ENCODE peak calls at places on chromosomes 13 and 19, in ten cellular contexts. One of them, this sample, is unnamed.

GRCh38 chr19:31491246-31491645 is 142.0 kb upstream of the TSHZ3 start:
- DNase-seq in activated T-cell treated with anti-CD3 and anti-CD28 coated beads for 1 hour: no peak
- DNase-seq in neural progenitor cell: no peak
- DNase-seq in stimulated activated CD8-positive, alpha-beta memory T cell treated with anti-CD3 and anti-CD28 coated beads, Interleukin-7, amount 100 ng/mL, for 1 hour: no peak
- DNase-seq in mesothelial cell of epicardium: no peak
- DNase-seq in activated CD8-positive, alpha-beta memory T cell treated with anti-CD3 and anti-CD28 coated beads for 48 hours: no peak
- DNase-seq in endothelial cell: no peak
- DNase-seq in stimulated activated CD4-positive, alpha-beta T cell treated with anti-CD3 and anti-CD28 coated beads, Interleukin-2, amount 100 ng/mL, for 48 hours: no peak
- DNase-seq in foreskin fibroblast: no peak
- DNase-seq in AML-193: no peak
- DNase-seq in this sample: no peak

GRCh38 chr13:113023217-113023597 is 54.2 kb downstream of the MCF2L start:
- DNase-seq in AML-193: no peak
- DNase-seq in stimulated activated CD4-positive, alpha-beta T cell treated with anti-CD3 and anti-CD28 coated beads, Interleukin-2, amount 100 ng/mL, for 48 hours: no peak
- DNase-seq in stimulated activated CD8-positive, alpha-beta memory T cell treated with anti-CD3 and anti-CD28 coated beads, Interleukin-7, amount 100 ng/mL, for 1 hour: no peak
- DNase-seq in endothelial cell: no peak
- DNase-seq in activated T-cell treated with anti-CD3 and anti-CD28 coated beads for 1 hour: no peak
- DNase-seq in foreskin fibroblast: no peak
- DNase-seq in mesothelial cell of epicardium: no peak
- DNase-seq in neural progenitor cell: no peak
- DNase-seq in activated CD8-positive, alpha-beta memory T cell treated with anti-CD3 and anti-CD28 coated beads for 48 hours: no peak
- DNase-seq in this sample: no peak

GRCh38 chr19:23823952-23824389 is 65.3 kb upstream of the ZNF681 start:
- DNase-seq in endothelial cell: peak; percentile 31
- DNase-seq in foreskin fibroblast: no peak
- DNase-seq in activated T-cell treated with anti-CD3 and anti-CD28 coated beads for 1 hour: no peak
- DNase-seq in stimulated activated CD8-positive, alpha-beta memory T cell treated with anti-CD3 and anti-CD28 coated beads, Interleukin-7, amount 100 ng/mL, for 1 hour: no peak
- DNase-seq in mesothelial cell of epicardium: no peak
- DNase-seq in neural progenitor cell: peak; percentile 9
- DNase-seq in activated CD8-positive, alpha-beta memory T cell treated with anti-CD3 and anti-CD28 coated beads for 48 hours: no peak
- DNase-seq in stimulated activated CD4-positive, alpha-beta T cell treated with anti-CD3 and anti-CD28 coated beads, Interleukin-2, amount 100 ng/mL, for 48 hours: no peak
- DNase-seq in AML-193: peak; percentile 68
- DNase-seq in this sample: peak; percentile 48

GRCh38 chr13:100341327-100341726 is 247.3 kb downstream of the GGACT start:
- DNase-seq in activated T-cell treated with anti-CD3 and anti-CD28 coated beads for 1 hour: no peak
- DNase-seq in activated CD8-positive, alpha-beta memory T cell treated with anti-CD3 and anti-CD28 coated beads for 48 hours: no peak
- DNase-seq in foreskin fibroblast: no peak
- DNase-seq in stimulated activated CD4-positive, alpha-beta T cell treated with anti-CD3 and anti-CD28 coated beads, Interleukin-2, amount 100 ng/mL, for 48 hours: no peak
- DNase-seq in stimulated activated CD8-positive, alpha-beta memory T cell treated with anti-CD3 and anti-CD28 coated beads, Interleukin-7, amount 100 ng/mL, for 1 hour: no peak
- DNase-seq in neural progenitor cell: no peak
- DNase-seq in endothelial cell: no peak
- DNase-seq in mesothelial cell of epicardium: no peak
- DNase-seq in AML-193: no peak
- DNase-seq in this sample: no peak

GRCh38 chr13:25988655-25989054 is 63.2 kb downstream of the SHISA2 start:
- DNase-seq in activated CD8-positive, alpha-beta memory T cell treated with anti-CD3 and anti-CD28 coated beads for 48 hours: no peak
- DNase-seq in AML-193: no peak
- DNase-seq in neural progenitor cell: no peak
- DNase-seq in activated T-cell treated with anti-CD3 and anti-CD28 coated beads for 1 hour: no peak
- DNase-seq in foreskin fibroblast: peak; percentile 5
- DNase-seq in endothelial cell: no peak
- DNase-seq in mesothelial cell of epicardium: no peak
- DNase-seq in stimulated activated CD8-positive, alpha-beta memory T cell treated with anti-CD3 and anti-CD28 coated beads, Interleukin-7, amount 100 ng/mL, for 1 hour: no peak
- DNase-seq in stimulated activated CD4-positive, alpha-beta T cell treated with anti-CD3 and anti-CD28 coated beads, Interleukin-2, amount 100 ng/mL, for 48 hours: no peak
- DNase-seq in this sample: no peak

GRCh38 chr19:44574201-44574950 is 39.0 kb upstream of the IGSF23 start:
- DNase-seq in AML-193: no peak
- DNase-seq in stimulated activated CD8-positive, alpha-beta memory T cell treated with anti-CD3 and anti-CD28 coated beads, Interleukin-7, amount 100 ng/mL, for 1 hour: no peak
- DNase-seq in foreskin fibroblast: no peak
- DNase-seq in endothelial cell: no peak
- DNase-seq in activated CD8-positive, alpha-beta memory T cell treated with anti-CD3 and anti-CD28 coated beads for 48 hours: no peak
- DNase-seq in mesothelial cell of epicardium: no peak
- DNase-seq in neural progenitor cell: no peak
- DNase-seq in activated T-cell treated with anti-CD3 and anti-CD28 coated beads for 1 hour: no peak
- DNase-seq in stimulated activated CD4-positive, alpha-beta T cell treated with anti-CD3 and anti-CD28 coated beads, Interleukin-2, amount 100 ng/mL, for 48 hours: no peak
- DNase-seq in this sample: no peak

GRCh38 chr13:36006347-36006746 is 124.8 kb downstream of the DCLK1 start:
- DNase-seq in mesothelial cell of epicardium: no peak
- DNase-seq in activated CD8-positive, alpha-beta memory T cell treated with anti-CD3 and anti-CD28 coated beads for 48 hours: no peak
- DNase-seq in stimulated activated CD4-positive, alpha-beta T cell treated with anti-CD3 and anti-CD28 coated beads, Interleukin-2, amount 100 ng/mL, for 48 hours: no peak
- DNase-seq in foreskin fibroblast: no peak
- DNase-seq in AML-193: no peak
- DNase-seq in endothelial cell: no peak
- DNase-seq in stimulated activated CD8-positive, alpha-beta memory T cell treated with anti-CD3 and anti-CD28 coated beads, Interleukin-7, amount 100 ng/mL, for 1 hour: no peak
- DNase-seq in neural progenitor cell: no peak
- DNase-seq in activated T-cell treated with anti-CD3 and anti-CD28 coated beads for 1 hour: no peak
- DNase-seq in this sample: no peak

GRCh38 chr13:49690990-49691886 is at the start of gene EBPL:
- DNase-seq in activated T-cell treated with anti-CD3 and anti-CD28 coated beads for 1 hour: peak; percentile 84
- DNase-seq in neural progenitor cell: peak; percentile 93
- DNase-seq in mesothelial cell of epicardium: peak; percentile 92
- DNase-seq in stimulated activated CD4-positive, alpha-beta T cell treated with anti-CD3 and anti-CD28 coated beads, Interleukin-2, amount 100 ng/mL, for 48 hours: peak; percentile 89
- DNase-seq in activated CD8-positive, alpha-beta memory T cell treated with anti-CD3 and anti-CD28 coated beads for 48 hours: peak; percentile 74
- DNase-seq in foreskin fibroblast: peak; percentile 96
- DNase-seq in endothelial cell: peak; percentile 93
- DNase-seq in AML-193: peak; percentile 74
- DNase-seq in stimulated activated CD8-positive, alpha-beta memory T cell treated with anti-CD3 and anti-CD28 coated beads, Interleukin-7, amount 100 ng/mL, for 1 hour: peak; percentile 79
- DNase-seq in this sample: peak; percentile 90

GRCh38 chr19:51246153-51246552 is 4.7 kb upstream of the SIGLECL1 start:
- DNase-seq in mesothelial cell of epicardium: no peak
- DNase-seq in stimulated activated CD8-positive, alpha-beta memory T cell treated with anti-CD3 and anti-CD28 coated beads, Interleukin-7, amount 100 ng/mL, for 1 hour: no peak
- DNase-seq in activated CD8-positive, alpha-beta memory T cell treated with anti-CD3 and anti-CD28 coated beads for 48 hours: no peak
- DNase-seq in foreskin fibroblast: no peak
- DNase-seq in AML-193: peak; percentile 90
- DNase-seq in endothelial cell: peak; percentile 35
- DNase-seq in neural progenitor cell: no peak
- DNase-seq in stimulated activated CD4-positive, alpha-beta T cell treated with anti-CD3 and anti-CD28 coated beads, Interleukin-2, amount 100 ng/mL, for 48 hours: no peak
- DNase-seq in activated T-cell treated with anti-CD3 and anti-CD28 coated beads for 1 hour: no peak
- DNase-seq in this sample: no peak

GRCh38 chr19:35714601-35715354 is 3.0 kb upstream of the KMT2B start:
- DNase-seq in neural progenitor cell: peak; percentile 42
- DNase-seq in stimulated activated CD4-positive, alpha-beta T cell treated with anti-CD3 and anti-CD28 coated beads, Interleukin-2, amount 100 ng/mL, for 48 hours: no peak
- DNase-seq in AML-193: no peak
- DNase-seq in stimulated activated CD8-positive, alpha-beta memory T cell treated with anti-CD3 and anti-CD28 coated beads, Interleukin-7, amount 100 ng/mL, for 1 hour: no peak
- DNase-seq in endothelial cell: no peak
- DNase-seq in activated T-cell treated with anti-CD3 and anti-CD28 coated beads for 1 hour: no peak
- DNase-seq in foreskin fibroblast: no peak
- DNase-seq in mesothelial cell of epicardium: no peak
- DNase-seq in activated CD8-positive, alpha-beta memory T cell treated with anti-CD3 and anti-CD28 coated beads for 48 hours: no peak
- DNase-seq in this sample: peak; percentile 58

GRCh38 chr19:48385461-48386087 is 5.8 kb downstream of the KDELR1 start:
- DNase-seq in endothelial cell: no peak
- DNase-seq in AML-193: no peak
- DNase-seq in stimulated activated CD4-positive, alpha-beta T cell treated with anti-CD3 and anti-CD28 coated beads, Interleukin-2, amount 100 ng/mL, for 48 hours: no peak
- DNase-seq in neural progenitor cell: no peak
- DNase-seq in foreskin fibroblast: no peak
- DNase-seq in activated CD8-positive, alpha-beta memory T cell treated with anti-CD3 and anti-CD28 coated beads for 48 hours: no peak
- DNase-seq in stimulated activated CD8-positive, alpha-beta memory T cell treated with anti-CD3 and anti-CD28 coated beads, Interleukin-7, amount 100 ng/mL, for 1 hour: no peak
- DNase-seq in activated T-cell treated with anti-CD3 and anti-CD28 coated beads for 1 hour: no peak
- DNase-seq in mesothelial cell of epicardium: no peak
- DNase-seq in this sample: no peak

GRCh38 chr13:20714563-20715339 is 11.3 kb downstream of the IL17D start:
- DNase-seq in foreskin fibroblast: peak; percentile 71
- DNase-seq in AML-193: no peak
- DNase-seq in activated T-cell treated with anti-CD3 and anti-CD28 coated beads for 1 hour: no peak
- DNase-seq in activated CD8-positive, alpha-beta memory T cell treated with anti-CD3 and anti-CD28 coated beads for 48 hours: no peak
- DNase-seq in neural progenitor cell: no peak
- DNase-seq in stimulated activated CD4-positive, alpha-beta T cell treated with anti-CD3 and anti-CD28 coated beads, Interleukin-2, amount 100 ng/mL, for 48 hours: no peak
- DNase-seq in mesothelial cell of epicardium: no peak
- DNase-seq in stimulated activated CD8-positive, alpha-beta memory T cell treated with anti-CD3 and anti-CD28 coated beads, Interleukin-7, amount 100 ng/mL, for 1 hour: no peak
- DNase-seq in endothelial cell: no peak
- DNase-seq in this sample: no peak

GRCh38 chr13:83153833-83154232 is 728.4 kb downstream of the SLITRK1 start:
- DNase-seq in mesothelial cell of epicardium: no peak
- DNase-seq in activated CD8-positive, alpha-beta memory T cell treated with anti-CD3 and anti-CD28 coated beads for 48 hours: no peak
- DNase-seq in foreskin fibroblast: no peak
- DNase-seq in activated T-cell treated with anti-CD3 and anti-CD28 coated beads for 1 hour: no peak
- DNase-seq in endothelial cell: no peak
- DNase-seq in neural progenitor cell: no peak
- DNase-seq in stimulated activated CD4-positive, alpha-beta T cell treated with anti-CD3 and anti-CD28 coated beads, Interleukin-2, amount 100 ng/mL, for 48 hours: no peak
- DNase-seq in stimulated activated CD8-positive, alpha-beta memory T cell treated with anti-CD3 and anti-CD28 coated beads, Interleukin-7, amount 100 ng/mL, for 1 hour: no peak
- DNase-seq in AML-193: no peak
- DNase-seq in this sample: no peak

GRCh38 chr13:94382520-94382919 is 97.0 kb downstream of the DCT start:
- DNase-seq in mesothelial cell of epicardium: no peak
- DNase-seq in activated CD8-positive, alpha-beta memory T cell treated with anti-CD3 and anti-CD28 coated beads for 48 hours: no peak
- DNase-seq in foreskin fibroblast: no peak
- DNase-seq in stimulated activated CD4-positive, alpha-beta T cell treated with anti-CD3 and anti-CD28 coated beads, Interleukin-2, amount 100 ng/mL, for 48 hours: no peak
- DNase-seq in stimulated activated CD8-positive, alpha-beta memory T cell treated with anti-CD3 and anti-CD28 coated beads, Interleukin-7, amount 100 ng/mL, for 1 hour: no peak
- DNase-seq in neural progenitor cell: no peak
- DNase-seq in endothelial cell: no peak
- DNase-seq in activated T-cell treated with anti-CD3 and anti-CD28 coated beads for 1 hour: no peak
- DNase-seq in AML-193: no peak
- DNase-seq in this sample: no peak

This sample was measured in WERI-Rb-1.